ENCODE peak calls at places on chromosomes 16 and 17, in seven cellular contexts. C is AG09319; H is CD4-positive, alpha-beta memory T cell; N is kidney tubule cell; J is stimulated activated CD4-positive, alpha-beta T cell treated with anti-CD3 and anti-CD28 coated beads, Interleukin-4, amount 100 ng/mL, for 24 hours; G is small intestine; X is MCF 10A. E is an unnamed sample.

GRCh38 chr17:17421346-17422216 is 55.2 kb upstream of the MED9 start:
- DNase-seq in X (no peak), N (no peak), C (no peak), J (no peak), G (no peak), H (no peak), E (no peak)

GRCh38 chr16:30896203-30896889 is at the start of gene CTF1:
- DNase-seq in J (no peak), G (no peak), C (peak), X (peak), N (peak), H (no peak), E (no peak)

GRCh38 chr16:79843631-79844043 is 243.1 kb upstream of the MAF start:
- DNase-seq in C (no peak), N (no peak), X (no peak), G (no peak), H (no peak), J (peak), E (no peak)

GRCh38 chr16:30904114-30904780 is 7.8 kb downstream of the CTF1 start:
- DNase-seq in N (no peak), H (no peak), C (no peak), J (no peak), G (no peak), X (no peak), E (no peak)

GRCh38 chr17:44112284-44113280 is 10.9 kb downstream of the HDAC5 start:
- DNase-seq in C (no peak), J (no peak), H (no peak), G (no peak), X (no peak), N (no peak), E (no peak)

GRCh38 chr17:80968602-80969029 is 23.0 kb upstream of the CHMP6 start:
- DNase-seq in H (no peak), J (no peak), N (no peak), G (no peak), X (no peak), C (peak), E (no peak)

GRCh38 chr16:29877266-29877961 is 14.4 kb upstream of the CDIPT start:
- DNase-seq in X (peak), H (peak), G (no peak), J (peak), N (peak), C (no peak), E (peak)

GRCh38 chr16:3645504-3646347 is 8.8 kb upstream of the DNASE1 start:
- DNase-seq in G (peak), H (no peak), C (no peak), J (no peak), X (no peak), N (peak), E (no peak)

GRCh38 chr17:47636273-47637030 is 13.3 kb upstream of the KPNB1 start:
- DNase-seq in C (no peak), X (no peak), G (no peak), N (no peak), J (no peak), H (no peak), E (no peak)

GRCh38 chr17:18967806-18968744 is 16.1 kb downstream of the SLC5A10 start:
- DNase-seq in H (no peak), G (peak), C (no peak), J (no peak), X (peak), N (no peak), E (no peak)

GRCh38 chr17:15432807-15433547 is 34.4 kb downstream of the CDRT4 start:
- DNase-seq in X (no peak), H (no peak), N (no peak), J (no peak), C (no peak), G (peak), E (no peak)

GRCh38 chr17:56902350-56902749 is 11.5 kb downstream of the TRIM25 start:
- DNase-seq in G (no peak), H (no peak), J (no peak), X (peak), N (peak), C (no peak), E (no peak)

GRCh38 chr16:85695196-85696128 is 6.7 kb upstream of the GINS2 start:
- DNase-seq in N (no peak), J (no peak), C (no peak), X (no peak), H (no peak), G (no peak), E (no peak)

GRCh38 chr17:20825539-20825938 is 217.3 kb downstream of the USP22 start:
- DNase-seq in G (no peak), C (no peak), N (no peak), H (no peak), J (no peak), X (no peak), E (no peak)

GRCh38 chr16:17724242-17724898 is 253.6 kb upstream of the XYLT1 start:
- DNase-seq in G (no peak), N (no peak), X (peak), J (no peak), C (peak), H (no peak), E (no peak)

GRCh38 chr16:30482366-30482765 is 9.8 kb downstream of the ITGAL start:
- DNase-seq in G (peak), J (no peak), C (no peak), X (no peak), N (no peak), H (peak), E (no peak)

GRCh38 chr17:77435272-77436057 is 294.7 kb downstream of the SEC14L1 start:
- DNase-seq in C (no peak), N (no peak), G (no peak), H (peak), X (no peak), J (no peak), E (no peak)

GRCh38 chr17:45940826-45941225 is 46.5 kb downstream of the MAPT start:
- DNase-seq in J (no peak), X (no peak), N (no peak), H (no peak), G (no peak), C (no peak), E (no peak)

GRCh38 chr16:28090646-28091377 is 27.3 kb upstream of the GSG1L start:
- DNase-seq in J (no peak), G (no peak), H (no peak), X (no peak), N (peak), C (no peak), E (no peak)

GRCh38 chr16:46927273-46927672 is 43.1 kb downstream of the GPT2 start:
- DNase-seq in H (no peak), G (no peak), J (no peak), N (no peak), C (no peak), X (no peak), E (no peak)

GRCh38 chr17:35889241-35889640 is 9.1 kb upstream of the CCL5 start:
- DNase-seq in X (no peak), N (no peak), G (no peak), C (no peak), J (peak), H (no peak), E (no peak)

GRCh38 chr17:40109471-40109824 is 9.1 kb upstream of the NR1D1 start:
- DNase-seq in H (no peak), G (peak), N (no peak), X (peak), C (no peak), J (no peak), E (no peak)

GRCh38 chr17:48552453-48553189 is 7.7 kb upstream of the HOXB2 start:
- DNase-seq in C (no peak), G (no peak), H (no peak), X (no peak), N (peak), J (no peak), E (no peak)

GRCh38 chr17:59791603-59792457 is 84.4 kb downstream of the VMP1 start:
- DNase-seq in H (no peak), N (no peak), C (no peak), J (no peak), G (no peak), X (no peak), E (no peak)

E was measured in Jurkat, Clone E6-1.